ENCODE peak calls at places on chromosomes 11 and 22, in ten cellular contexts. V is uterus, F is body of pancreas, P is colonic mucosa, K is H9, J is Peyer's patch, H is endothelial cell of umbilical vein, O is Panc1, N is neural progenitor cell, D is MG63. M is an unnamed sample. For H3K27me3 and H3K9me3, the result is how much of the 10 kb centered on the place peaks cover.

GRCh38 chr11:24679686-24680318 is 182.9 kb downstream of the LUZP2 start:
- DNase-seq in V (no peak), F (no peak), P (no peak), K (no peak), J (no peak), H (no peak), O (no peak), N (peak), D (no peak), M (no peak)

GRCh38 chr11:32658639-32659406 is 75.2 kb downstream of the EIF3M start:
- DNase-seq in V (no peak), F (no peak), P (no peak), K (no peak), J (no peak), H (no peak), O (no peak), N (no peak), D (no peak), M (peak)

GRCh38 chr11:65506770-65507485 is 8.1 kb downstream of the MALAT1 start:
- DNase-seq in V (no peak), F (peak), P (peak), K (peak), J (peak), H (peak), O (peak), N (peak), D (peak), M (no peak)

GRCh38 chr22:36922097-36922608 is 8.7 kb downstream of the CSF2RB start:
- DNase-seq in V (no peak), F (no peak), P (no peak), K (peak), J (peak), H (peak), O (no peak), N (peak), D (no peak), M (no peak)

GRCh38 chr11:16611395-16612233 is 126.8 kb upstream of the C11orf58 start:
- DNase-seq in V (no peak), F (peak), P (no peak), K (peak), J (no peak), H (no peak), O (no peak), N (peak), D (no peak), M (no peak)

GRCh38 chr22:32810241-32811133 is 9.0 kb downstream of the TIMP3 start:
- DNase-seq in V (no peak), F (no peak), P (no peak), K (peak), J (no peak), H (no peak), O (no peak), N (peak), D (no peak), M (no peak)

GRCh38 chr11:131025020-131025419 is 108.7 kb upstream of the SNX19 start:
- DNase-seq in V (no peak), F (no peak), P (no peak), K (peak), J (no peak), H (no peak), O (no peak), N (peak), D (no peak), M (no peak)

GRCh38 chr11:20417771-20418170 is 30.3 kb downstream of the PRMT3 start:
- DNase-seq in V (no peak), F (no peak), P (no peak), K (no peak), J (no peak), H (no peak), O (no peak), N (no peak), D (no peak), M (no peak)

GRCh38 chr22:44153705-44154104 is 27.0 kb upstream of the PARVG start:
- DNase-seq in V (no peak), F (no peak), P (no peak), K (no peak), J (no peak), H (no peak), O (no peak), N (no peak), D (no peak), M (no peak)
- H3K27me3 ChIP-seq in V (under half), F (under half), P (under half), K (under half), J (under half), H (under half), O (under half), N (under half), D (under half), M (under half)

GRCh38 chr11:125552927-125553326 is 16.4 kb upstream of the EI24 start:
- DNase-seq in V (no peak), F (no peak), P (no peak), K (no peak), J (no peak), H (no peak), O (no peak), N (no peak), D (no peak), M (no peak)

GRCh38 chr11:125551835-125552342 is 17.4 kb upstream of the EI24 start:
- DNase-seq in V (no peak), F (no peak), P (no peak), K (no peak), J (no peak), H (no peak), O (no peak), N (no peak), D (no peak), M (no peak)

GRCh38 chr11:125554038-125554437 is 15.2 kb upstream of the EI24 start:
- DNase-seq in V (no peak), F (no peak), P (no peak), K (no peak), J (no peak), H (no peak), O (no peak), N (no peak), D (no peak), M (no peak)

GRCh38 chr11:125553357-125553756 is 15.9 kb upstream of the EI24 start:
- DNase-seq in V (no peak), F (no peak), P (no peak), K (no peak), J (no peak), H (no peak), O (no peak), N (no peak), D (no peak), M (no peak)

DNA sequence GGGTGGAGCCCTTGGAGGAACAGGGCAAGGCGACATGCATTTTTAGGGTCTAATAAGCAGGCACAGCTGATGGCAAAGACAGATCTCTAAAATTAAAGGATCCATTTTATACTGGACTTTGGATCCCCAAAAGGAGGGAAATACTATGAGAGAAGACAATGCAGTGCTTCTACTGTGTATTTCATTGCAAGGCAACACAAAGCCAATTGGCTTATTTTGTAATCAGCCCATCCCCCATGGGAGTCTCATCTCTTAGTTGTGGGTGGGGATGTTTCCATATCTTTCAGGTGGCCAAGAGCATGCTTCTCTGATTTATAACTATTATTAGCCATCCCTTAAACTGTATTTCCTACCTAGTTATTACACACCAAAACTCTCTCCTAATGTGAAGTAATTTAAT is 18.5 kb upstream of the EI24 start:
- DNase-seq in V (no peak), F (no peak), P (no peak), K (no peak), J (no peak), H (no peak), O (no peak), N (no peak), D (no peak), M (no peak)
- H3K9me3 ChIP-seq in V (under half), F (under half), P (under half), K (under half), J (under half), H (under half), O (under half), N (under half), D (under half), M (under half)

GRCh38 chr11:121555172-121555571 is 102.4 kb upstream of the SORL1-AS1 start:
- DNase-seq in V (no peak), F (no peak), P (no peak), K (no peak), J (no peak), H (no peak), O (no peak), N (no peak), D (no peak), M (no peak)

GRCh38 chr11:121553806-121554205 is 101.0 kb upstream of the SORL1-AS1 start:
- DNase-seq in V (no peak), F (peak), P (peak), K (no peak), J (no peak), H (no peak), O (peak), N (no peak), D (peak), M (no peak)

GRCh38 chr11:121556937-121557336 is 104.2 kb upstream of the SORL1-AS1 start:
- DNase-seq in V (no peak), F (no peak), P (no peak), K (no peak), J (no peak), H (no peak), O (no peak), N (no peak), D (no peak), M (no peak)

GRCh38 chr11:121553367-121553766 is 100.6 kb upstream of the SORL1-AS1 start:
- DNase-seq in V (no peak), F (no peak), P (no peak), K (no peak), J (no peak), H (no peak), O (no peak), N (no peak), D (no peak), M (no peak)

DNA sequence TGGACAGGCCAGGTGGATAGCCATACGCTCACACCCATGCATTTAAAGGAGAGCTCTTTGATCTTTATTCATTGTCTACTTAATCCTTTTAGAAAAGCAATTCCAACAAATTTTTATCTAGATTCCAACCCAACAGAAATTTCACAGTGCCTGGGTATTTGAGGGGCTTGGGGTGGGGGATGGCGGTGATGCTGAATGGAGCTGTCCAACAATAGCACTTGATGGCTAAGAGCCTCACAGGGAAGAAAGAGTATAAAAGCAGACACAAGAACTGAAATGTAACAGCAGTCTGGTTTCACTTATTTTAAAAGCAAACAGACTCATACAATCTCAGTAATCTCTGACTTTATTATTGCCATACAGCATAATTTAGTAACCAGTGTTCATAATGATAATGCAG is 101.8 kb upstream of the SORL1-AS1 start:
- DNase-seq in V (no peak), F (no peak), P (no peak), K (no peak), J (no peak), H (no peak), O (no peak), N (peak), D (no peak), M (no peak)
- H3K27me3 ChIP-seq in V (under half), F (under half), P (under half), K (under half), J (under half), H (under half), O (under half), N (under half), D (under half), M (under half)

GRCh38 chr22:11605468-11605981 is 3922.5 kb upstream of the OR11H1 start:
- DNase-seq in V (no peak), F (no peak), P (no peak), K (no peak), J (no peak), H (no peak), O (no peak), N (no peak), D (no peak), M (no peak)
- H3K9me3 ChIP-seq in V (under half), F (under half), P (under half), K (under half), J (under half), H (under half), O (under half), N (half or more), D (under half), M (under half)

GRCh38 chr11:117384045-117384444 is 56.4 kb downstream of the CEP164 start:
- DNase-seq in V (peak), F (no peak), P (no peak), K (no peak), J (no peak), H (peak), O (peak), N (no peak), D (peak), M (no peak)
- H3K27me3 ChIP-seq in V (under half), F (under half), P (under half), K (under half), J (under half), H (under half), O (under half), N (under half), D (under half), M (under half)

GRCh38 chr11:127864861-127865260 is 722.5 kb downstream of the ETS1 start:
- DNase-seq in V (no peak), F (no peak), P (no peak), K (no peak), J (no peak), H (no peak), O (no peak), N (no peak), D (no peak), M (no peak)
- H3K9me3 ChIP-seq in V (under half), F (under half), P (under half), K (under half), J (under half), H (under half), O (under half), N (under half), D (under half), M (under half)

GRCh38 chr22:27084130-27084529 is 426.7 kb downstream of the MIAT start:
- DNase-seq in V (no peak), F (no peak), P (no peak), K (no peak), J (no peak), H (no peak), O (no peak), N (no peak), D (no peak), M (no peak)
- H3K27me3 ChIP-seq in V (under half), F (under half), P (under half), K (under half), J (under half), H (under half), O (under half), N (under half), D (under half), M (under half)

DNA sequence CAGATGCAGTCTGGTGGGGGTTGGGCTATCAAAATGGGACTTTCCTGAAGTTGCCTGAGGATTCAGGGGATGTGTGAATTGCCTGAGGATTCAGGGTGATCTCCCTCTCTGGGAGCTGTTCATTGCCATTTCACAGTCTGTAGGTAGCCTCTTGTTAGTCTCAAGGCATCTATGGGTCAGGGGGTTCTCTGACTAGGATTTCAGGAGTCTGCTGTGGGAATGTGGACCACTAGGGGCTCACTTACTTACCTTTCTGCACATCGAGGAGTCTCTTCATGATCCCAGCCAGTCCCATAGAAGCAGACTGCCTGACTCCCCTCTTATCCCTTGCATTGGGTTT is 54.0 kb downstream of the KCNQ1OT1 start:
- DNase-seq in V (no peak), F (no peak), P (no peak), K (no peak), J (no peak), H (no peak), O (no peak), N (no peak), D (no peak), M (no peak)
- H3K9me3 ChIP-seq in V (under half), F (half or more), P (under half), K (under half), J (under half), H (under half), O (half or more), N (half or more), D (half or more), M (half or more)

GRCh38 chr22:20199906-20200305 is 49.1 kb upstream of the CCDC188 start:
- DNase-seq in V (no peak), F (no peak), P (no peak), K (no peak), J (no peak), H (no peak), O (no peak), N (no peak), D (no peak), M (no peak)

GRCh38 chr22:20196094-20196840 is 45.4 kb upstream of the CCDC188 start:
- DNase-seq in V (no peak), F (no peak), P (no peak), K (no peak), J (no peak), H (no peak), O (no peak), N (no peak), D (no peak), M (no peak)

GRCh38 chr22:20199413-20199842 is 48.6 kb upstream of the CCDC188 start:
- DNase-seq in V (no peak), F (no peak), P (no peak), K (no peak), J (no peak), H (no peak), O (no peak), N (no peak), D (no peak), M (no peak)

GRCh38 chr22:20198527-20199319 is 47.9 kb upstream of the CCDC188 start:
- DNase-seq in V (no peak), F (no peak), P (no peak), K (no peak), J (no peak), H (no peak), O (no peak), N (no peak), D (no peak), M (no peak)

DNA sequence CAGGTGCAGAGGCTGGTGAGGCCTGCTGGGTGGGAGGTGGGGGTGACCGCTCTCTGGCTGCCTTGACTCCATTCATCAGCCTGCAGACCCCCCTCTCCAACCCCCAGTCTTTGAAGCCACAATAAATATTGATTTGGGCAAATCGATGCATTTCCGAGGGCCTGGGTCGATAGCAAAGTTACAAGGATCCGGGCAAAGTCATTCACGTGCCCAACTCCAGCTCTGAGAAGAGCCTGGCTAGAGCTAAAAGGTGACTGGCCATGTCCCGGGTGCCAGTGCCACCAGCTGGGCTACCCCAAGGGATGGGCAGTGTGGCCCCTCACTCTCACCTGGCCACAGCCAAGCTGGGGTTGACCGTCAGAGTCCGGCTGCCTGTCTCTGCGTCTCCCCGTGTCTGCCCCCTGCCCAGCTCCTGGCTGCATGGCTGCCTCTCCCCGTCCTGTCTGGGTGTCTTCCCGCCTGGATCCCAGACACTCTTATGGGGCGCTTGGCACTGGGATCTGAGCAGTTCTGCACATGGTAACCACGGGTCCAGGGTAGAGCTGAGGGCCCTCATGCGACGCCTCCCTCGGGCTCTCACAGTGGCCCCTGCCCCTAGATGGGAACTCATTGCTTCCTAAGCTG is 46.7 kb upstream of the CCDC188 start:
- DNase-seq in V (no peak), F (no peak), P (no peak), K (no peak), J (no peak), H (no peak), O (no peak), N (no peak), D (no peak), M (no peak)
- H3K27me3 ChIP-seq in V (under half), F (under half), P (under half), K (under half), J (under half), H (under half), O (under half), N (under half), D (under half), M (under half)

GRCh38 chr11:58770627-58771457 is 39.1 kb upstream of the GLYAT start:
- DNase-seq in V (no peak), F (no peak), P (no peak), K (no peak), J (no peak), H (no peak), O (no peak), N (no peak), D (peak), M (peak)

GRCh38 chr11:58775066-58775708 is 43.4 kb upstream of the GLYAT start:
- DNase-seq in V (no peak), F (no peak), P (no peak), K (no peak), J (no peak), H (no peak), O (no peak), N (no peak), D (no peak), M (no peak)

GRCh38 chr11:58774164-58774593 is 42.4 kb upstream of the GLYAT start:
- DNase-seq in V (no peak), F (no peak), P (no peak), K (no peak), J (no peak), H (no peak), O (no peak), N (no peak), D (no peak), M (no peak)

GRCh38 chr11:58771458-58771855 is 39.7 kb upstream of the GLYAT start:
- DNase-seq in V (no peak), F (no peak), P (no peak), K (no peak), J (no peak), H (no peak), O (no peak), N (no peak), D (peak), M (no peak)

GRCh38 chr11:58772719-58773285 is 41.1 kb upstream of the GLYAT start:
- DNase-seq in V (no peak), F (no peak), P (no peak), K (no peak), J (no peak), H (no peak), O (no peak), N (no peak), D (no peak), M (no peak)
- H3K9me3 ChIP-seq in V (under half), F (under half), P (under half), K (under half), J (under half), H (under half), O (under half), N (under half), D (under half), M (under half)